ENCODE peak calls at places on chromosomes 7 and 10, in eight cellular contexts. S is substantia nigra; B is activated naive CD8-positive, alpha-beta T cell treated with anti-CD3 and anti-CD28 coated beads, Interleukin-2, amount 50 U/mL, for 16 hours; D is stimulated activated CD8-positive, alpha-beta memory T cell treated with anti-CD3 and anti-CD28 coated beads, Interleukin-4, amount 100 ng/mL, for 48 hours; G is SK-N-MC; J is BJ; Z is HL-60; K is A172. I is an unnamed sample.

GRCh38 chr7:53350241-53350640 is 314.8 kb downstream of the POM121L12 start:
- DNase-seq in Z (no peak), G (no peak), J (no peak), B (no peak), K (no peak), D (peak), S (no peak), I (no peak)

GRCh38 chr7:21580073-21580521 is 37.3 kb downstream of the DNAH11 start:
- DNase-seq in J (peak), Z (peak), S (no peak), K (peak), G (no peak), B (no peak), D (no peak), I (peak)

GRCh38 chr7:86999737-87000136 is 59.7 kb downstream of the ELAPOR2 start:
- DNase-seq in G (no peak), K (no peak), S (no peak), J (no peak), D (no peak), B (no peak), Z (no peak), I (no peak)

GRCh38 chr7:65307651-65308299 is 65.9 kb upstream of the ZNF92 start:
- DNase-seq in K (peak), Z (peak), J (no peak), S (peak), G (peak), D (peak), B (peak), I (no peak)

GRCh38 chr10:71314028-71314693 is 4.9 kb upstream of the SLC29A3 start:
- DNase-seq in B (no peak), K (peak), J (no peak), S (peak), Z (peak), G (no peak), D (peak), I (no peak)

GRCh38 chr7:91749418-91749817 is 131.1 kb downstream of the MTERF1 start:
- DNase-seq in Z (no peak), J (no peak), S (no peak), D (no peak), G (no peak), K (no peak), B (no peak), I (no peak)

GRCh38 chr10:133396035-133396624 is 2.2 kb downstream of the MTG1 start:
- DNase-seq in B (no peak), G (no peak), S (no peak), J (no peak), D (peak), K (no peak), Z (no peak), I (no peak)

GRCh38 chr10:3881622-3882021 is 96.6 kb upstream of the KLF6 start:
- DNase-seq in K (no peak), B (no peak), S (no peak), G (no peak), J (no peak), D (peak), Z (no peak), I (no peak)

GRCh38 chr10:30671011-30671616 is 41.6 kb upstream of the LYZL2 start:
- DNase-seq in G (peak), J (peak), Z (peak), D (no peak), S (no peak), K (peak), B (no peak), I (no peak)

GRCh38 chr10:22437620-22438588 is 92.6 kb downstream of the SPAG6 start:
- DNase-seq in Z (no peak), S (no peak), K (no peak), B (peak), J (no peak), D (no peak), G (no peak), I (no peak)

GRCh38 chr10:7258948-7259523 is 151.8 kb downstream of the SFMBT2 start:
- DNase-seq in K (peak), S (no peak), B (peak), J (no peak), G (no peak), D (peak), Z (no peak), I (no peak)

GRCh38 chr10:117350905-117351304 is 24.3 kb downstream of the PDZD8 start:
- DNase-seq in B (no peak), J (no peak), S (no peak), G (no peak), K (no peak), Z (no peak), D (no peak), I (no peak)

GRCh38 chr10:97388152-97388551 is 13.0 kb downstream of the RRP12 start:
- DNase-seq in G (no peak), B (no peak), K (no peak), D (no peak), J (no peak), Z (no peak), S (no peak), I (no peak)

GRCh38 chr10:124092270-124093075 is 925 bp downstream of the CHST15 start:
- DNase-seq in G (no peak), S (peak), K (no peak), D (peak), B (no peak), Z (no peak), J (no peak), I (no peak)

GRCh38 chr7:73572767-73573186 is 5.6 kb downstream of the TBL2 start:
- DNase-seq in Z (no peak), B (no peak), K (no peak), G (no peak), J (no peak), S (no peak), D (no peak), I (no peak)

GRCh38 chr10:47249881-47250280 is 50.1 kb upstream of the GDF10 start:
- DNase-seq in D (no peak), G (no peak), J (no peak), S (no peak), Z (no peak), K (no peak), B (no peak), I (no peak)

GRCh38 chr7:137934941-137935848 is 66.7 kb downstream of the CREB3L2 start:
- DNase-seq in K (no peak), S (no peak), Z (no peak), B (no peak), G (no peak), D (no peak), J (no peak), I (no peak)

GRCh38 chr10:63337455-63338251 is 128.1 kb downstream of the JMJD1C start:
- DNase-seq in G (no peak), Z (no peak), J (no peak), D (no peak), B (no peak), S (no peak), K (no peak), I (no peak)

GRCh38 chr10:80462986-80463741 is 9.1 kb downstream of the TSPAN14 start:
- DNase-seq in S (no peak), B (no peak), Z (no peak), D (no peak), J (peak), G (no peak), K (peak), I (no peak)

GRCh38 chr7:140671966-140672365 is 779 bp upstream of the ADCK2 start:
- DNase-seq in D (no peak), G (no peak), J (no peak), S (no peak), K (no peak), Z (no peak), B (no peak), I (no peak)

GRCh38 chr7:112898432-112899290 is 108.5 kb upstream of the TMEM168 start:
- DNase-seq in Z (peak), G (peak), K (peak), D (peak), J (no peak), S (no peak), B (no peak), I (no peak)

GRCh38 chr10:36817898-36818297 is 307.5 kb upstream of the ANKRD30A start:
- DNase-seq in D (no peak), G (no peak), K (no peak), J (no peak), S (no peak), B (no peak), Z (no peak), I (no peak)

GRCh38 chr7:70093496-70093895 is 495.2 kb downstream of the AUTS2 start:
- DNase-seq in B (no peak), G (no peak), D (no peak), Z (no peak), J (no peak), K (peak), S (no peak), I (no peak)

GRCh38 chr7:142581341-142581740 is 167.9 kb upstream of the PRSS1 start:
- DNase-seq in Z (peak), D (peak), B (no peak), J (no peak), S (no peak), K (no peak), G (no peak), I (no peak)

GRCh38 chr7:105760549-105761447 is 115.6 kb downstream of the ATXN7L1 start:
- DNase-seq in Z (no peak), J (no peak), D (no peak), G (no peak), K (no peak), B (no peak), S (no peak), I (no peak)

GRCh38 chr10:43226851-43227845 is 39.7 kb downstream of the RASGEF1A start:
- DNase-seq in Z (no peak), G (no peak), J (no peak), D (peak), S (no peak), B (no peak), K (no peak), I (no peak)

GRCh38 chr10:29849434-29849833 is 210.0 kb downstream of the JCAD start:
- DNase-seq in S (no peak), J (peak), B (no peak), D (no peak), G (peak), Z (no peak), K (peak), I (no peak)

GRCh38 chr10:3889961-3890522 is 105.0 kb upstream of the KLF6 start:
- DNase-seq in G (no peak), S (no peak), Z (no peak), J (no peak), K (peak), B (no peak), D (peak), I (no peak)

GRCh38 chr7:130359276-130359857 is 14.8 kb downstream of the CPA5 start:
- DNase-seq in K (no peak), Z (no peak), J (no peak), G (no peak), D (no peak), S (no peak), B (no peak), I (no peak)

I was measured in SIG-M5.